ENCODE peak calls at places on chromosomes 3 and 15, in seven cellular contexts. One of them, this sample, is unnamed.

GRCh38 chr15:75704618-75705017 is 8.0 kb downstream of the CSPG4 start:
- DNase-seq in GM03348: no peak
- DNase-seq in stimulated activated CD8-positive, alpha-beta memory T cell treated with anti-CD3 and anti-CD28 coated beads, Interleukin-4, amount 100 ng/mL, for 1 hour: no peak
- DNase-seq in NAMALWA: no peak
- DNase-seq in globus pallidus: no peak
- DNase-seq in DMS153: no peak
- DNase-seq in activated T-cell treated with anti-CD3 and anti-CD28 coated beads for 4 hours: no peak
- DNase-seq in this sample: no peak

GRCh38 chr3:142027713-142028112 is 121.6 kb downstream of the TFDP2 start:
- DNase-seq in activated T-cell treated with anti-CD3 and anti-CD28 coated beads for 4 hours: peak; percentile 11
- DNase-seq in GM03348: peak; percentile 27
- DNase-seq in globus pallidus: no peak
- DNase-seq in NAMALWA: peak; percentile 87
- DNase-seq in stimulated activated CD8-positive, alpha-beta memory T cell treated with anti-CD3 and anti-CD28 coated beads, Interleukin-4, amount 100 ng/mL, for 1 hour: no peak
- DNase-seq in DMS153: peak; percentile 60
- DNase-seq in this sample: no peak

GRCh38 chr3:19940643-19941042 is 6.3 kb upstream of the RAB5A start:
- DNase-seq in globus pallidus: no peak
- DNase-seq in GM03348: no peak
- DNase-seq in NAMALWA: no peak
- DNase-seq in DMS153: no peak
- DNase-seq in stimulated activated CD8-positive, alpha-beta memory T cell treated with anti-CD3 and anti-CD28 coated beads, Interleukin-4, amount 100 ng/mL, for 1 hour: no peak
- DNase-seq in activated T-cell treated with anti-CD3 and anti-CD28 coated beads for 4 hours: no peak
- DNase-seq in this sample: no peak

GRCh38 chr3:171772427-171773056 is 37.7 kb downstream of the PLD1 start:
- DNase-seq in globus pallidus: peak; percentile 80
- DNase-seq in GM03348: peak; percentile 63
- DNase-seq in stimulated activated CD8-positive, alpha-beta memory T cell treated with anti-CD3 and anti-CD28 coated beads, Interleukin-4, amount 100 ng/mL, for 1 hour: peak; percentile 17
- DNase-seq in NAMALWA: peak; percentile 88
- DNase-seq in DMS153: peak; percentile 38
- DNase-seq in activated T-cell treated with anti-CD3 and anti-CD28 coated beads for 4 hours: no peak
- DNase-seq in this sample: peak; percentile 68

GRCh38 chr3:67109651-67110204 is 111.6 kb downstream of the KBTBD8 start:
- DNase-seq in DMS153: no peak
- DNase-seq in activated T-cell treated with anti-CD3 and anti-CD28 coated beads for 4 hours: no peak
- DNase-seq in stimulated activated CD8-positive, alpha-beta memory T cell treated with anti-CD3 and anti-CD28 coated beads, Interleukin-4, amount 100 ng/mL, for 1 hour: no peak
- DNase-seq in GM03348: peak; percentile 48
- DNase-seq in globus pallidus: peak; percentile 10
- DNase-seq in NAMALWA: peak; percentile 21
- DNase-seq in this sample: no peak

GRCh38 chr3:52351762-52352055 is 35.6 kb downstream of the DNAH1 start:
- DNase-seq in DMS153: no peak
- DNase-seq in NAMALWA: no peak
- DNase-seq in stimulated activated CD8-positive, alpha-beta memory T cell treated with anti-CD3 and anti-CD28 coated beads, Interleukin-4, amount 100 ng/mL, for 1 hour: no peak
- DNase-seq in globus pallidus: no peak
- DNase-seq in GM03348: no peak
- DNase-seq in activated T-cell treated with anti-CD3 and anti-CD28 coated beads for 4 hours: no peak
- DNase-seq in this sample: no peak

GRCh38 chr3:195451373-195452000 is 8.7 kb upstream of the ACAP2 start:
- DNase-seq in DMS153: peak; percentile 65
- DNase-seq in GM03348: no peak
- DNase-seq in NAMALWA: no peak
- DNase-seq in activated T-cell treated with anti-CD3 and anti-CD28 coated beads for 4 hours: no peak
- DNase-seq in globus pallidus: no peak
- DNase-seq in stimulated activated CD8-positive, alpha-beta memory T cell treated with anti-CD3 and anti-CD28 coated beads, Interleukin-4, amount 100 ng/mL, for 1 hour: no peak
- DNase-seq in this sample: no peak

GRCh38 chr3:34005886-34006285 is 207.5 kb downstream of the PDCD6IP start:
- DNase-seq in activated T-cell treated with anti-CD3 and anti-CD28 coated beads for 4 hours: no peak
- DNase-seq in GM03348: peak; percentile 75
- DNase-seq in NAMALWA: no peak
- DNase-seq in globus pallidus: no peak
- DNase-seq in stimulated activated CD8-positive, alpha-beta memory T cell treated with anti-CD3 and anti-CD28 coated beads, Interleukin-4, amount 100 ng/mL, for 1 hour: no peak
- DNase-seq in DMS153: no peak
- DNase-seq in this sample: no peak

GRCh38 chr15:41332788-41333527 is at the start of gene NUSAP1:
- DNase-seq in activated T-cell treated with anti-CD3 and anti-CD28 coated beads for 4 hours: no peak
- DNase-seq in globus pallidus: no peak
- DNase-seq in DMS153: no peak
- DNase-seq in stimulated activated CD8-positive, alpha-beta memory T cell treated with anti-CD3 and anti-CD28 coated beads, Interleukin-4, amount 100 ng/mL, for 1 hour: no peak
- DNase-seq in NAMALWA: peak; percentile 80
- DNase-seq in GM03348: no peak
- DNase-seq in this sample: no peak

GRCh38 chr3:121467085-121467484 is 78.7 kb downstream of the POLQ start:
- DNase-seq in globus pallidus: no peak
- DNase-seq in activated T-cell treated with anti-CD3 and anti-CD28 coated beads for 4 hours: no peak
- DNase-seq in NAMALWA: no peak
- DNase-seq in DMS153: no peak
- DNase-seq in stimulated activated CD8-positive, alpha-beta memory T cell treated with anti-CD3 and anti-CD28 coated beads, Interleukin-4, amount 100 ng/mL, for 1 hour: no peak
- DNase-seq in GM03348: no peak
- DNase-seq in this sample: no peak

GRCh38 chr3:177286034-177286433 is 88.8 kb upstream of the TBL1XR1 start:
- DNase-seq in activated T-cell treated with anti-CD3 and anti-CD28 coated beads for 4 hours: no peak
- DNase-seq in globus pallidus: no peak
- DNase-seq in stimulated activated CD8-positive, alpha-beta memory T cell treated with anti-CD3 and anti-CD28 coated beads, Interleukin-4, amount 100 ng/mL, for 1 hour: no peak
- DNase-seq in NAMALWA: no peak
- DNase-seq in GM03348: no peak
- DNase-seq in DMS153: peak; percentile 34
- DNase-seq in this sample: no peak

GRCh38 chr15:62472616-62473299 is 307.7 kb upstream of the C2CD4B start:
- DNase-seq in activated T-cell treated with anti-CD3 and anti-CD28 coated beads for 4 hours: no peak
- DNase-seq in DMS153: no peak
- DNase-seq in stimulated activated CD8-positive, alpha-beta memory T cell treated with anti-CD3 and anti-CD28 coated beads, Interleukin-4, amount 100 ng/mL, for 1 hour: no peak
- DNase-seq in globus pallidus: no peak
- DNase-seq in GM03348: no peak
- DNase-seq in NAMALWA: no peak
- DNase-seq in this sample: no peak

GRCh38 chr15:77753238-77753873 is 120.6 kb upstream of the LINGO1 start:
- DNase-seq in GM03348: peak; percentile 65
- DNase-seq in DMS153: no peak
- DNase-seq in globus pallidus: peak; percentile 29
- DNase-seq in stimulated activated CD8-positive, alpha-beta memory T cell treated with anti-CD3 and anti-CD28 coated beads, Interleukin-4, amount 100 ng/mL, for 1 hour: no peak
- DNase-seq in activated T-cell treated with anti-CD3 and anti-CD28 coated beads for 4 hours: no peak
- DNase-seq in NAMALWA: peak; percentile 34
- DNase-seq in this sample: no peak

GRCh38 chr3:24471480-24471879 is 23.2 kb downstream of the THRB start:
- DNase-seq in NAMALWA: no peak
- DNase-seq in globus pallidus: no peak
- DNase-seq in GM03348: no peak
- DNase-seq in DMS153: no peak
- DNase-seq in stimulated activated CD8-positive, alpha-beta memory T cell treated with anti-CD3 and anti-CD28 coated beads, Interleukin-4, amount 100 ng/mL, for 1 hour: no peak
- DNase-seq in activated T-cell treated with anti-CD3 and anti-CD28 coated beads for 4 hours: no peak
- DNase-seq in this sample: no peak

GRCh38 chr3:135915206-135915605 is 50.3 kb upstream of the PPP2R3A start:
- DNase-seq in NAMALWA: peak; percentile 11
- DNase-seq in DMS153: no peak
- DNase-seq in activated T-cell treated with anti-CD3 and anti-CD28 coated beads for 4 hours: no peak
- DNase-seq in GM03348: no peak
- DNase-seq in stimulated activated CD8-positive, alpha-beta memory T cell treated with anti-CD3 and anti-CD28 coated beads, Interleukin-4, amount 100 ng/mL, for 1 hour: no peak
- DNase-seq in globus pallidus: no peak
- DNase-seq in this sample: no peak

GRCh38 chr3:46998121-46998851 is 18.8 kb downstream of the NBEAL2 start:
- DNase-seq in DMS153: peak; percentile 13
- DNase-seq in GM03348: peak; percentile 56
- DNase-seq in globus pallidus: no peak
- DNase-seq in stimulated activated CD8-positive, alpha-beta memory T cell treated with anti-CD3 and anti-CD28 coated beads, Interleukin-4, amount 100 ng/mL, for 1 hour: peak; percentile 56
- DNase-seq in NAMALWA: peak; percentile 45
- DNase-seq in activated T-cell treated with anti-CD3 and anti-CD28 coated beads for 4 hours: peak; percentile 67
- DNase-seq in this sample: no peak

GRCh38 chr15:83581381-83581780 is 72.5 kb upstream of the ADAMTSL3 start:
- DNase-seq in DMS153: no peak
- DNase-seq in GM03348: no peak
- DNase-seq in activated T-cell treated with anti-CD3 and anti-CD28 coated beads for 4 hours: no peak
- DNase-seq in NAMALWA: no peak
- DNase-seq in globus pallidus: no peak
- DNase-seq in stimulated activated CD8-positive, alpha-beta memory T cell treated with anti-CD3 and anti-CD28 coated beads, Interleukin-4, amount 100 ng/mL, for 1 hour: no peak
- DNase-seq in this sample: no peak

GRCh38 chr3:114081022-114081421 is 24.5 kb downstream of the QTRT2 start:
- DNase-seq in GM03348: peak; percentile 39
- DNase-seq in globus pallidus: no peak
- DNase-seq in NAMALWA: no peak
- DNase-seq in DMS153: no peak
- DNase-seq in activated T-cell treated with anti-CD3 and anti-CD28 coated beads for 4 hours: no peak
- DNase-seq in stimulated activated CD8-positive, alpha-beta memory T cell treated with anti-CD3 and anti-CD28 coated beads, Interleukin-4, amount 100 ng/mL, for 1 hour: no peak
- DNase-seq in this sample: no peak

GRCh38 chr3:57464011-57464410 is 80.1 kb downstream of the DNAH12 start:
- DNase-seq in GM03348: no peak
- DNase-seq in activated T-cell treated with anti-CD3 and anti-CD28 coated beads for 4 hours: no peak
- DNase-seq in DMS153: no peak
- DNase-seq in NAMALWA: no peak
- DNase-seq in stimulated activated CD8-positive, alpha-beta memory T cell treated with anti-CD3 and anti-CD28 coated beads, Interleukin-4, amount 100 ng/mL, for 1 hour: no peak
- DNase-seq in globus pallidus: no peak
- DNase-seq in this sample: no peak

GRCh38 chr15:65939901-65940617 is 70.8 kb downstream of the RAB11A start:
- DNase-seq in activated T-cell treated with anti-CD3 and anti-CD28 coated beads for 4 hours: no peak
- DNase-seq in stimulated activated CD8-positive, alpha-beta memory T cell treated with anti-CD3 and anti-CD28 coated beads, Interleukin-4, amount 100 ng/mL, for 1 hour: no peak
- DNase-seq in DMS153: peak; percentile 26
- DNase-seq in GM03348: peak; percentile 94
- DNase-seq in NAMALWA: no peak
- DNase-seq in globus pallidus: no peak
- DNase-seq in this sample: no peak

GRCh38 chr15:65761210-65761926 is 30.7 kb downstream of the DENND4A start:
- DNase-seq in NAMALWA: no peak
- DNase-seq in GM03348: no peak
- DNase-seq in activated T-cell treated with anti-CD3 and anti-CD28 coated beads for 4 hours: no peak
- DNase-seq in globus pallidus: no peak
- DNase-seq in DMS153: no peak
- DNase-seq in stimulated activated CD8-positive, alpha-beta memory T cell treated with anti-CD3 and anti-CD28 coated beads, Interleukin-4, amount 100 ng/mL, for 1 hour: no peak
- DNase-seq in this sample: no peak

GRCh38 chr3:52385157-52385556 is 59.7 kb downstream of the SEMA3G start:
- DNase-seq in stimulated activated CD8-positive, alpha-beta memory T cell treated with anti-CD3 and anti-CD28 coated beads, Interleukin-4, amount 100 ng/mL, for 1 hour: no peak
- DNase-seq in DMS153: no peak
- DNase-seq in GM03348: peak; percentile 57
- DNase-seq in globus pallidus: no peak
- DNase-seq in NAMALWA: peak; percentile 58
- DNase-seq in activated T-cell treated with anti-CD3 and anti-CD28 coated beads for 4 hours: no peak
- DNase-seq in this sample: no peak

GRCh38 chr3:197454014-197454413 is 101.8 kb downstream of the BDH1 start:
- DNase-seq in globus pallidus: peak; percentile 58
- DNase-seq in NAMALWA: peak; percentile 58
- DNase-seq in activated T-cell treated with anti-CD3 and anti-CD28 coated beads for 4 hours: no peak
- DNase-seq in DMS153: no peak
- DNase-seq in stimulated activated CD8-positive, alpha-beta memory T cell treated with anti-CD3 and anti-CD28 coated beads, Interleukin-4, amount 100 ng/mL, for 1 hour: no peak
- DNase-seq in GM03348: peak; percentile 30
- DNase-seq in this sample: no peak

GRCh38 chr3:170641510-170642236 is 55.8 kb upstream of the SLC7A14 start:
- DNase-seq in stimulated activated CD8-positive, alpha-beta memory T cell treated with anti-CD3 and anti-CD28 coated beads, Interleukin-4, amount 100 ng/mL, for 1 hour: no peak
- DNase-seq in GM03348: peak; percentile 52
- DNase-seq in activated T-cell treated with anti-CD3 and anti-CD28 coated beads for 4 hours: no peak
- DNase-seq in NAMALWA: no peak
- DNase-seq in globus pallidus: no peak
- DNase-seq in DMS153: no peak
- DNase-seq in this sample: no peak

GRCh38 chr15:99076555-99077308 is 28.1 kb upstream of the SYNM start:
- DNase-seq in activated T-cell treated with anti-CD3 and anti-CD28 coated beads for 4 hours: peak; percentile 20
- DNase-seq in NAMALWA: peak; percentile 90
- DNase-seq in stimulated activated CD8-positive, alpha-beta memory T cell treated with anti-CD3 and anti-CD28 coated beads, Interleukin-4, amount 100 ng/mL, for 1 hour: no peak
- DNase-seq in DMS153: peak; percentile 20
- DNase-seq in globus pallidus: peak; percentile 70
- DNase-seq in GM03348: peak; percentile 84
- DNase-seq in this sample: peak; percentile 74

GRCh38 chr3:57068437-57069089 is 8.1 kb downstream of the SPATA12 start:
- DNase-seq in NAMALWA: peak; percentile 80
- DNase-seq in activated T-cell treated with anti-CD3 and anti-CD28 coated beads for 4 hours: no peak
- DNase-seq in DMS153: no peak
- DNase-seq in GM03348: peak; percentile 80
- DNase-seq in stimulated activated CD8-positive, alpha-beta memory T cell treated with anti-CD3 and anti-CD28 coated beads, Interleukin-4, amount 100 ng/mL, for 1 hour: no peak
- DNase-seq in globus pallidus: no peak
- DNase-seq in this sample: peak; percentile 59